ENCODE peak calls at places on chromosomes 12 and 14, in four cellular contexts. B is nucleus accumbens; L is CD8-positive, alpha-beta memory T cell; N is kidney epithelial cell. X is an unnamed sample.
A peak's percentile ranks its signal among the peaks of the same experiment; 100 is the strongest.

GRCh38 chr12:123905319-123905925 is 67.2 kb downstream of the CCDC92 start:
- DNase-seq in L (peak; percentile 44), N (peak; percentile 18), B (peak; percentile 5), X (peak; percentile 83)

GRCh38 chr12:131413006-131413405 is 297.9 kb upstream of the SFSWAP start:
- DNase-seq in N (no peak), L (no peak), B (no peak), X (no peak)

GRCh38 chr14:100688598-100689499 is 37.8 kb upstream of the DLK1 start:
- DNase-seq in N (peak; percentile 56), B (no peak), L (no peak), X (peak; percentile 70)

GRCh38 chr14:75837151-75837787 is 144.5 kb downstream of the TGFB3 start:
- DNase-seq in L (no peak), N (no peak), B (no peak), X (peak; percentile 5)

GRCh38 chr12:132926417-132926833 is 29.7 kb downstream of the ZNF605 start:
- DNase-seq in N (no peak), L (no peak), B (no peak), X (no peak)

GRCh38 chr12:130484221-130484620 is 146.5 kb downstream of the PIWIL1 start:
- DNase-seq in L (no peak), B (no peak), N (no peak), X (no peak)

GRCh38 chr12:6069452-6070093 is 54.9 kb downstream of the VWF start:
- DNase-seq in B (no peak), L (no peak), N (no peak), X (peak; percentile 45)

GRCh38 chr12:10184261-10184843 is 5.5 kb downstream of the TMEM52B start:
- DNase-seq in L (no peak), N (no peak), B (no peak), X (no peak)

GRCh38 chr12:14554281-14555008 is 13.2 kb downstream of the PLBD1 start:
- DNase-seq in N (peak; percentile 39), B (no peak), L (no peak), X (peak; percentile 26)

GRCh38 chr12:66774921-66775320 is 96.0 kb upstream of the GRIP1 start:
- DNase-seq in N (no peak), B (no peak), L (no peak), X (no peak)

GRCh38 chr12:93783827-93784226 is 106.7 kb downstream of the CRADD start:
- DNase-seq in N (no peak), B (no peak), L (peak; percentile 7), X (no peak)

GRCh38 chr12:12612403-12612802 is 727 bp downstream of the CREBL2 start:
- DNase-seq in B (no peak), N (peak; percentile 38), L (no peak), X (peak; percentile 84)

GRCh38 chr12:51028126-51028810 is 2.1 kb upstream of the SLC11A2 start:
- DNase-seq in N (no peak), L (no peak), B (no peak), X (peak; percentile 89)

GRCh38 chr12:40692617-40693502 is 621 bp downstream of the CNTN1 start:
- DNase-seq in N (no peak), B (peak; percentile 16), L (no peak), X (no peak)

GRCh38 chr12:48865141-48865440 is 579 bp downstream of the RND1 start:
- DNase-seq in N (no peak), B (no peak), L (peak; percentile 16), X (no peak)

GRCh38 chr12:125068391-125068790 is 3.2 kb downstream of the AACS start:
- DNase-seq in N (no peak), L (no peak), B (no peak), X (no peak)

GRCh38 chr14:96086574-96087077 is 47.5 kb downstream of the C14orf132 start:
- DNase-seq in N (no peak), L (no peak), B (no peak), X (no peak)

GRCh38 chr14:77222546-77223225 is 41.1 kb downstream of the TMEM63C start:
- DNase-seq in N (no peak), B (no peak), L (no peak), X (no peak)

GRCh38 chr12:5395443-5396401 is 36.2 kb upstream of the NTF3 start:
- DNase-seq in B (no peak), N (no peak), L (no peak), X (no peak)

X was measured in NB4.